ENCODE peak calls at places on chromosomes 1 and 21, in ten cellular contexts. E is dorsolateral prefrontal cortex, K is tibial nerve, O is esophagus squamous epithelium, S is RWPE1, C is left ventricle myocardium inferior, T is H9, Y is IMR-90, X is PC-9, P is thoracic aorta. U is an unnamed sample.
A peak's percentile ranks its signal among the peaks of the same experiment; 100 is the strongest.

GRCh38 chr1:119959836-119960235 is 63.5 kb upstream of the ADAM30 start:
- DNase-seq in O (no peak), Y (peak; percentile 15), C (no peak), S (no peak), P (no peak), K (no peak), E (no peak), X (no peak), T (no peak), U (no peak)

GRCh38 chr1:241834733-241835377 is 13.1 kb upstream of the EXO1 start:
- DNase-seq in K (no peak), X (peak; percentile 60), S (no peak), O (no peak), Y (peak; percentile 79), P (no peak), E (no peak), C (no peak), T (no peak), U (no peak)

GRCh38 chr1:216600730-216601426 is 122.4 kb downstream of the ESRRG start:
- DNase-seq in S (peak; percentile 61), E (peak; percentile 82), K (peak; percentile 40), O (peak; percentile 1), Y (peak; percentile 78), X (peak; percentile 37), T (peak; percentile 73), P (peak; percentile 3), C (peak; percentile 73), U (peak; percentile 81)

GRCh38 chr21:18244721-18245486 is at the start of gene CHODL:
- DNase-seq in K (no peak), S (no peak), X (no peak), Y (no peak), O (no peak), P (no peak), C (peak; percentile 14), E (no peak), T (peak; percentile 41), U (no peak)

GRCh38 chr21:41956926-41957729 is 3.3 kb upstream of the C2CD2 start:
- DNase-seq in K (no peak), E (peak; percentile 30), P (no peak), T (no peak), X (peak; percentile 46), Y (peak; percentile 93), C (no peak), S (peak; percentile 57), O (no peak), U (no peak)

GRCh38 chr21:25862596-25862995 is 127.8 kb downstream of the GABPA start:
- DNase-seq in S (no peak), P (no peak), E (no peak), X (no peak), K (no peak), Y (peak; percentile 39), T (no peak), O (no peak), C (no peak), U (no peak)

GRCh38 chr1:6025269-6026094 is 20.2 kb upstream of the KCNAB2 start:
- DNase-seq in S (peak; percentile 82), Y (peak; percentile 21), P (no peak), T (no peak), O (no peak), K (no peak), C (no peak), X (peak; percentile 38), E (peak; percentile 71), U (no peak)

GRCh38 chr1:181496759-181497158 is 13.4 kb downstream of the CACNA1E start:
- DNase-seq in K (no peak), T (no peak), O (no peak), X (no peak), C (no peak), S (no peak), E (no peak), Y (no peak), P (no peak), U (no peak)

GRCh38 chr1:85188530-85188929 is 12.3 kb downstream of the SYDE2 start:
- DNase-seq in K (no peak), S (no peak), P (no peak), X (no peak), Y (no peak), C (no peak), O (no peak), T (no peak), E (no peak), U (no peak)

GRCh38 chr1:226296911-226297310 is 12.1 kb downstream of the LIN9 start:
- DNase-seq in Y (no peak), S (no peak), K (no peak), E (no peak), C (no peak), P (no peak), O (no peak), T (no peak), X (no peak), U (no peak)

GRCh38 chr1:7621334-7622219 is 149.5 kb upstream of the VAMP3 start:
- DNase-seq in C (no peak), K (no peak), S (no peak), P (no peak), O (no peak), X (no peak), Y (no peak), E (no peak), T (no peak), U (no peak)

GRCh38 chr1:32351859-32352745 is 10.2 kb downstream of the FAM229A start:
- DNase-seq in E (peak; percentile 53), Y (peak; percentile 45), P (no peak), K (peak; percentile 17), C (peak; percentile 63), S (no peak), T (no peak), X (no peak), O (no peak), U (peak; percentile 65)

GRCh38 chr1:201628490-201628889 is 89.6 kb downstream of the NAV1 start:
- DNase-seq in Y (no peak), S (no peak), K (no peak), E (peak; percentile 65), T (no peak), O (no peak), P (no peak), X (no peak), C (peak; percentile 33), U (no peak)

GRCh38 chr21:42607525-42608102 is 45.8 kb upstream of the PDE9A start:
- DNase-seq in X (no peak), K (no peak), Y (no peak), S (no peak), O (no peak), C (no peak), T (no peak), E (no peak), P (no peak), U (no peak)

GRCh38 chr1:27551170-27551952 is 52.6 kb downstream of the AHDC1 start:
- DNase-seq in Y (no peak), S (no peak), P (no peak), K (no peak), E (no peak), X (no peak), T (no peak), C (peak; percentile 14), O (no peak), U (no peak)

DNA sequence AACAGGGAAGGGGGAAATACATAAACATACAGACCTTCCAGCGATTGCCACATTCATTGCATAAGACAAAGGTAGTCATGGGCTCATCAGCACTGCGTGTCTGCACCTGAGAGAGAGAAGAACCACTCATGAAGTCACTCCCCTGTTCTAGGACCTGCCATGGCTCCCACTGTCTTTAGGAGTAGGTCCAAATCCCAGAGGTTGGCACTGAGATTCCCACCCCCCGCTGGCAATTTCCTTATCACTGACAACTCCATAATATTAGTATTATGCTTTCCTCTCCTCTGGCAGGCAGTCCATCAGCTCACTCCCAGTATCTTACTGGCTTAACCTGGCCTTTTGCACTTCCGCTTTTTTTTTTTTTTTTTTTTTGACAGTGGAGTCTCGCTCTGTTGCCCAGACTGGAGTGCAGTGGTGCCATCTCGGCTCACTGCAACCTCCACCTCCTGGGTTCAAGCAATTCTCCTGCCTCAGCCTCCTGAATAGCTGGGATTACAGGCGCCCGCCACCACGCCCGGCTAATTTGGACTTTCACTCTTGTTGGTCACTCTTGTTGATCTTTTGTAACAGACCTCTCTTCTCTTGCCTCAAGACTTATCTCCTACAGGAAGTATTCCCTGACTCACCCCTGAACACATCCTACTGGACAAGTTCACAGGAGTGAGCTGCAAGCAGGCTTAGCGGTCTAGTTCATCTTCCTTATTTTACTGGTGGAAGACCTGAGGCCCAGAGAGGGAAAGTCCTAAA is 14.8 kb upstream of the ZNF436 start:
- DNase-seq in K (no peak), X (peak; percentile 84), P (no peak), Y (peak; percentile 88), T (no peak), O (no peak), S (peak; percentile 67), E (no peak), C (no peak), U (no peak)
- H3K27ac ChIP-seq in K (peak overlapping the region; percentile 60), X (no peak overlapping the region), P (no peak overlapping the region), Y (no peak overlapping the region), T (no peak overlapping the region), O (peak overlapping the region; percentile 7), S (peak overlapping the region; percentile 80), E (no peak overlapping the region), C (peak overlapping the region; percentile 71), U (no peak overlapping the region)

GRCh38 chr1:43968348-43968948 is 1.4 kb upstream of the DPH2 start:
- DNase-seq in K (no peak), C (no peak), P (no peak), T (peak; percentile 67), X (no peak), Y (no peak), E (no peak), O (no peak), S (no peak), U (no peak)
- H3K27ac ChIP-seq in K (no peak overlapping the region), C (no peak overlapping the region), P (no peak overlapping the region), T (no peak overlapping the region), X (no peak overlapping the region), Y (no peak overlapping the region), E (no peak overlapping the region), O (no peak overlapping the region), S (no peak overlapping the region), U (no peak overlapping the region)

GRCh38 chr1:77906624-77907023 is 18.2 kb downstream of the NEXN start:
- DNase-seq in X (no peak), P (no peak), T (no peak), S (no peak), Y (no peak), E (no peak), C (no peak), O (no peak), K (no peak), U (no peak)
- H3K27ac ChIP-seq in X (no peak overlapping the region), P (no peak overlapping the region), T (no peak overlapping the region), S (no peak overlapping the region), Y (no peak overlapping the region), E (no peak overlapping the region), C (no peak overlapping the region), O (no peak overlapping the region), K (no peak overlapping the region), U (no peak overlapping the region)

DNA sequence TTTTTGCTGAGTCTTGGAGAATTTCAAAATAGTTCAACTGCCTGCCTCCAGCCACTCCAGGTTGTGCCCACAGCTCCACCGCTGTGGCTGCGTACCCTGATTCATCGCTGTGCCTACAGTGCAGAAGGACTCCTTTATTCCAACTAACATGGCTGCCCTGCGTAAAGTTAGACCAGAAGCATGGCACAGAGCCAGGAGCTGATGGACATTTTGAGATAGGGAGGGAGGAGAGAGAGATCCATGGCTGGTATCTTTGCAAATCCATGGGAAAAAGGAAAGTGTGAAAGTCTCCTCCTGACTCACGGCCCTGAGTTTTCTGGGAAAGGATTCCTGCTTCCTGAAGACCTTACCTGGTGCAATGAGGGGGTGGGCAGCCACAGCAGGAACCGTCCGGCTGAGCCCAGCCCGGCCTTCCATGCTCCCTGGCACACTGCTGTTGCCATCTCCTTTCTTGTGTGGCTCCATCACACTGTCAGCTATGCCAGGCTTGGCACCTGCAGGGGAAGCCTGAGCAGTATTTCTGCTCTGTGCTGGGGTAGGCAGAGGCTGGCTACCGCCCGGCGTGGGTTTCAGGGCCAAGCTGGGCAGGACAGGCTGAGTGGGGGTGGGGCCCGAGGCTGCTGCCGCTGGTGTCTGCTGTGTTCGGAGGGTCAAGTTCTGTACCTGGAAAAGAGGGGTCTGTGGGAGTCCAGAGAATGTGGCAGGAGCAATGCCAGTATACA is 46.0 kb upstream of the A3GALT2 start:
- DNase-seq in T (no peak), S (no peak), P (no peak), E (no peak), X (no peak), K (no peak), O (no peak), C (no peak), Y (no peak), U (no peak)
- H3K27ac ChIP-seq in T (no peak overlapping the region), S (peak overlapping the region; percentile 19), P (peak overlapping the region; percentile 93), E (peak overlapping the region; percentile 95), X (no peak overlapping the region), K (peak overlapping the region; percentile 89), O (peak overlapping the region; percentile 78), C (peak overlapping the region; percentile 91), Y (no peak overlapping the region), U (peak overlapping the region; percentile 97)